ENCODE peak calls at places on chromosomes 3 and 15, in five cellular contexts. A is A549, J is ascending aorta, Q is stomach, R is adrenal gland. E is an unnamed sample.
A peak's percentile ranks its signal among the peaks of the same experiment; 100 is the strongest.

GRCh38 chr3:126083511-126083912 is 412 bp downstream of the SLC41A3 start:
- DNase-seq in A (peak; percentile 40), J (peak; percentile 79), Q (peak; percentile 49), R (no peak), E (no peak)

GRCh38 chr15:39502048-39502447 is 78.8 kb upstream of the THBS1 start:
- DNase-seq in A (no peak), J (no peak), Q (no peak), R (no peak), E (no peak)

GRCh38 chr15:39944711-39945110 is 10.8 kb downstream of the EIF2AK4 start:
- DNase-seq in A (no peak), J (no peak), Q (no peak), R (no peak), E (no peak)

GRCh38 chr3:142651711-142652110 is 55.5 kb downstream of the PLS1 start:
- DNase-seq in A (no peak), J (no peak), Q (no peak), R (no peak), E (no peak)

GRCh38 chr3:172065534-172065933 is 26.2 kb downstream of the FNDC3B start:
- DNase-seq in A (no peak), J (no peak), Q (no peak), R (no peak), E (no peak)

GRCh38 chr3:50254577-50255250 is 14.2 kb upstream of the SEMA3B start:
- DNase-seq in A (no peak), J (peak; percentile 88), Q (peak; percentile 64), R (peak; percentile 89), E (peak; percentile 41)

GRCh38 chr3:83193526-83193925 is 1432.1 kb upstream of the GBE1 start:
- DNase-seq in A (no peak), J (no peak), Q (no peak), R (no peak), E (no peak)

GRCh38 chr3:59803269-59803668 is 753.4 kb upstream of the CFAP20DC start:
- DNase-seq in A (no peak), J (no peak), Q (no peak), R (no peak), E (no peak)

GRCh38 chr3:155560135-155560534 is 184.7 kb downstream of the PLCH1 start:
- DNase-seq in A (peak; percentile 55), J (no peak), Q (no peak), R (no peak), E (no peak)

GRCh38 chr3:169687603-169688002 is 24.1 kb upstream of the MECOM start:
- DNase-seq in A (no peak), J (no peak), Q (no peak), R (no peak), E (no peak)

GRCh38 chr15:73915085-73915484 is 11.2 kb upstream of the LOXL1 start:
- DNase-seq in A (no peak), J (no peak), Q (no peak), R (no peak), E (no peak)

GRCh38 chr15:64856429-64857145 is 14.9 kb downstream of the PLEKHO2 start:
- DNase-seq in A (peak; percentile 38), J (peak; percentile 79), Q (no peak), R (peak; percentile 86), E (no peak)

GRCh38 chr15:33211409-33211808 is 16.9 kb upstream of the FMN1 start:
- DNase-seq in A (no peak), J (no peak), Q (peak; percentile 40), R (peak; percentile 65), E (peak; percentile 36)

GRCh38 chr15:95663156-95663831 is 667.2 kb upstream of the NR2F2 start:
- DNase-seq in A (no peak), J (no peak), Q (no peak), R (no peak), E (no peak)

GRCh38 chr3:191972714-191973398 is 511.9 kb downstream of the PYDC2 start:
- DNase-seq in A (no peak), J (no peak), Q (no peak), R (no peak), E (no peak)

GRCh38 chr15:69446947-69447346 is 5.7 kb upstream of the RPLP1 start:
- DNase-seq in A (no peak), J (no peak), Q (no peak), R (no peak), E (no peak)

GRCh38 chr3:51680196-51680595 is 9.1 kb downstream of the TEX264 start:
- DNase-seq in A (no peak), J (no peak), Q (no peak), R (no peak), E (no peak)

GRCh38 chr3:105526349-105527111 is 159.8 kb downstream of the ALCAM start:
- DNase-seq in A (no peak), J (no peak), Q (no peak), R (no peak), E (no peak)

DNA sequence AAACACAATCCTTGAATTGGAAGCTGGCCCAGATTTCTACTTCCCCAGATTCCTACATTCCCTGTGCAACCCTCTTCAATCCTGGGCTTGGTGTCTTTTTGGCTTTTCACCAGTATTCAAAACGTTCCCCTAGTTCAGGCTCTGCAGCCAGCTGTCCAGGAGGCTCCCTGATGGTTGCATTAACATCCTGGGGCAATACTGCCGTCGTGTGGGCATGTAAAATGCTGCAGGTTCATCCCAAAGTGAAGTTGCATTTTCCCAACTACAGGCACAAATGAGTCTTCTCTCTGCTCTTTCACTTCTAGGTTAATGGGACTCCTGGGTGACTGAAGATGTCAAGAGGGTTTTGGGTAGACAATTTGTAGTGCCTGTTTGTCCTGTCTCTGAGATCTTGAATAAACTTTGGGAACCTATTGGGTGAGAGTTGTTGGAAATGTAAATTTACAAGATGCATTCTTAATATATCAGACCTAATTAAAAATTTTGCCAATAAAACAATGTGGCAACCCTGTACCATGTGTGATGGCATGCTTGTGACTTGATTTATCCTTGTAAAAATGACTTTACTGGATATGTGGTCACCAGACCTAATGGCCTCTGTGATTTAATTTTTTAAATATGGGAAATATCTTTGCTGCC is 28.6 kb downstream of the SOX14 start:
- DNase-seq in A (peak; percentile 23), J (no peak), Q (no peak), R (no peak), E (no peak)
- TF ChIP-seq CTCF in A (peak; percentile 16), J (no peak), Q (no peak), R (peak; percentile 25), E (no peak)

GRCh38 chr3:167732313-167733065 is 2.2 kb downstream of the PDCD10 start:
- DNase-seq in A (no peak), J (no peak), Q (no peak), R (no peak), E (no peak)
- H3K4me1 ChIP-seq in A (peaks cover 57% of the 10 kb centered on the region), J (peaks cover 22% of the 10 kb centered on the region), Q (peaks cover 73% of the 10 kb centered on the region), R (peaks cover 12% of the 10 kb centered on the region), E (peaks cover 51% of the 10 kb centered on the region)

GRCh38 chr3:149553781-149554451 is 79.4 kb downstream of the TM4SF4 start:
- DNase-seq in A (no peak), J (peak; percentile 74), Q (no peak), R (no peak), E (no peak)
- H3K27ac ChIP-seq in A (peak overlapping the region; percentile 64), J (peak overlapping the region; percentile 73), Q (peak overlapping the region; percentile 77), R (peak overlapping the region; percentile 54), E (no peak overlapping the region)

GRCh38 chr15:80852676-80853075 is 73.5 kb downstream of the CEMIP start:
- DNase-seq in A (no peak), J (no peak), Q (no peak), R (no peak), E (no peak)

GRCh38 chr15:80856809-80857377 is 77.7 kb downstream of the CEMIP start:
- DNase-seq in A (peak; percentile 60), J (no peak), Q (peak; percentile 70), R (peak; percentile 54), E (peak; percentile 47)

GRCh38 chr15:80855206-80855605 is 76.0 kb downstream of the CEMIP start:
- DNase-seq in A (no peak), J (no peak), Q (no peak), R (no peak), E (no peak)

GRCh38 chr15:80856400-80856799 is 77.2 kb downstream of the CEMIP start:
- DNase-seq in A (no peak), J (no peak), Q (no peak), R (no peak), E (no peak)

GRCh38 chr15:80854104-80854503 is 74.9 kb downstream of the CEMIP start:
- DNase-seq in A (no peak), J (no peak), Q (no peak), R (no peak), E (no peak)
- TF ChIP-seq CTCF in A (no peak), J (no peak), Q (no peak), R (no peak), E (no peak)

DNA sequence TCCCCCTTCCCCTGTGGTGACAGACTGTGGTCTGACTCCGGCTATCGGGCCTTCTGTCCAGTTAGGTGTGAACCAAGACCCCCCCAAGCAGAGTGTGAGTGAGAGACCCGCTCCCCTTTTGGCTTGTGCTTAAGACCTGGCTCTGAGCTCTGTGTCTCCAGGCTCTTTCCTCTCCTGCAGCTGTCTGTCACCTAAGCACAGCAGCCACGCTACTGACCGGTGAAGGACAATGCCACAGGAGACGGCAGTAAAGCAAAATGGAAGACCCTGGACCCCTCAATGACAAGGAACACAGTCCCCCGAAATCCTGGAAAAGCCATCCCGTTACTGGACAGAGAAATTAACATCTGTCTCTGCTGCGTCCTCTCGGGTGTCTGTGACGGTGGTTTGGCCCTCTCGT is 53.8 kb downstream of the CHSY1 start:
- DNase-seq in A (no peak), J (no peak), Q (no peak), R (no peak), E (no peak)
- H3K4me1 ChIP-seq in A (peaks cover 46% of the 10 kb centered on the region), J (peaks cover 54% of the 10 kb centered on the region), Q (peaks cover 81% of the 10 kb centered on the region), R (peaks cover 27% of the 10 kb centered on the region), E (peaks cover 56% of the 10 kb centered on the region)